ENCODE peak calls at places on chromosomes 6 and 20, in ten cellular contexts. L is transverse colon, F is MM.1S, C is fibroblast of lung, Y is heart left ventricle, D is esophagus squamous epithelium, W is cardiac fibroblast, I is HL-60, K is AG10803, A is Peyer's patch. Z is an unnamed sample.

GRCh38 chr6:106439459-106439858 is 78.9 kb downstream of the CRYBG1 start:
- DNase-seq in L (no peak), F (no peak), C (peak; percentile 29), Y (no peak), D (no peak), W (peak; percentile 39), I (no peak), K (no peak), A (no peak), Z (no peak)

GRCh38 chr20:39532205-39532604 is 570.1 kb downstream of the DHX35 start:
- DNase-seq in L (peak; percentile 9), F (no peak), C (no peak), Y (no peak), D (no peak), W (no peak), I (no peak), K (no peak), A (no peak), Z (no peak)

GRCh38 chr20:49797292-49797628 is 15.4 kb upstream of the SLC9A8 start:
- DNase-seq in L (no peak), F (no peak), C (no peak), Y (no peak), D (no peak), W (no peak), I (no peak), K (no peak), A (peak; percentile 39), Z (no peak)

GRCh38 chr6:166010585-166010984 is 157.1 kb downstream of the TBXT start:
- DNase-seq in L (no peak), F (no peak), C (no peak), Y (no peak), D (no peak), W (no peak), I (no peak), K (no peak), A (no peak), Z (no peak)

GRCh38 chr6:65248211-65248610 is 458.8 kb downstream of the EYS start:
- DNase-seq in L (no peak), F (no peak), C (no peak), Y (no peak), D (no peak), W (no peak), I (no peak), K (no peak), A (no peak), Z (no peak)

GRCh38 chr6:107611060-107611824 is 121.3 kb downstream of the SOBP start:
- DNase-seq in L (no peak), F (no peak), C (no peak), Y (no peak), D (no peak), W (peak; percentile 11), I (no peak), K (no peak), A (no peak), Z (no peak)

GRCh38 chr6:5084787-5085637 is at the start of gene PPP1R3G:
- DNase-seq in L (peak; percentile 45), F (peak; percentile 57), C (peak; percentile 73), Y (peak; percentile 73), D (no peak), W (peak; percentile 64), I (peak; percentile 47), K (peak; percentile 68), A (peak; percentile 63), Z (no peak)

GRCh38 chr20:13220857-13221297 is at the start of gene ISM1:
- DNase-seq in L (no peak), F (peak; percentile 42), C (peak; percentile 2), Y (peak; percentile 28), D (no peak), W (peak; percentile 5), I (no peak), K (no peak), A (peak; percentile 50), Z (no peak)

GRCh38 chr6:56802570-56802969 is 152.3 kb upstream of the BEND6 start:
- DNase-seq in L (no peak), F (no peak), C (peak; percentile 79), Y (no peak), D (no peak), W (peak; percentile 51), I (no peak), K (peak; percentile 57), A (no peak), Z (peak; percentile 81)

GRCh38 chr20:327946-328563 is 2.7 kb downstream of the SOX12 start:
- DNase-seq in L (no peak), F (no peak), C (no peak), Y (no peak), D (no peak), W (peak; percentile 4), I (no peak), K (peak; percentile 33), A (no peak), Z (no peak)

GRCh38 chr20:325043-325888 is at the start of gene SOX12:
- DNase-seq in L (peak; percentile 99), F (peak; percentile 94), C (peak; percentile 89), Y (peak; percentile 98), D (peak; percentile 62), W (peak; percentile 87), I (peak; percentile 96), K (peak; percentile 89), A (peak; percentile 99), Z (peak; percentile 63)

GRCh38 chr20:327041-327945 is 1.9 kb downstream of the SOX12 start:
- DNase-seq in L (peak; percentile 84), F (no peak), C (peak; percentile 92), Y (peak; percentile 88), D (peak; percentile 54), W (peak; percentile 78), I (peak; percentile 74), K (peak; percentile 88), A (peak; percentile 74), Z (peak; percentile 72)

GRCh38 chr20:325889-326644 is 715 bp downstream of the SOX12 start:
- DNase-seq in L (peak; percentile 58), F (peak; percentile 49), C (peak; percentile 69), Y (peak; percentile 81), D (no peak), W (peak; percentile 58), I (peak; percentile 57), K (peak; percentile 60), A (peak; percentile 73), Z (no peak)

GRCh38 chr20:326645-327031 is 1.3 kb downstream of the SOX12 start:
- DNase-seq in L (peak; percentile 31), F (peak; percentile 27), C (no peak), Y (peak; percentile 55), D (no peak), W (peak; percentile 14), I (no peak), K (peak; percentile 21), A (peak; percentile 65), Z (no peak)
- TF ChIP-seq CTCF in L (no peak), F (no peak), C (no peak), Y (no peak), D (no peak), W (no peak), I (no peak), K (no peak), A (no peak), Z (no peak)

GRCh38 chr6:75936682-75937081 is 135.8 kb downstream of the IMPG1 start:
- DNase-seq in L (no peak), F (no peak), C (no peak), Y (no peak), D (no peak), W (no peak), I (no peak), K (no peak), A (no peak), Z (no peak)

GRCh38 chr6:75932067-75932466 is 140.4 kb downstream of the IMPG1 start:
- DNase-seq in L (no peak), F (no peak), C (peak; percentile 9), Y (peak; percentile 50), D (no peak), W (peak; percentile 34), I (peak; percentile 23), K (no peak), A (no peak), Z (no peak)

GRCh38 chr6:75934643-75935472 is 137.6 kb downstream of the IMPG1 start:
- DNase-seq in L (peak; percentile 16), F (peak; percentile 72), C (peak; percentile 77), Y (peak; percentile 28), D (no peak), W (peak; percentile 85), I (peak; percentile 42), K (peak; percentile 78), A (peak; percentile 50), Z (peak; percentile 76)

GRCh38 chr6:75933387-75933975 is 139.0 kb downstream of the IMPG1 start:
- DNase-seq in L (no peak), F (no peak), C (no peak), Y (no peak), D (no peak), W (no peak), I (no peak), K (no peak), A (no peak), Z (no peak)

GRCh38 chr6:75935473-75935793 is 137.0 kb downstream of the IMPG1 start:
- DNase-seq in L (no peak), F (no peak), C (no peak), Y (no peak), D (no peak), W (no peak), I (no peak), K (no peak), A (no peak), Z (no peak)
- H3K4me3 ChIP-seq in L (peak overlapping the region; percentile 14), F (no peak overlapping the region), C (peak overlapping the region; percentile 57), Y (peak overlapping the region; percentile 42), D (peak overlapping the region; percentile 9), W (peak overlapping the region; percentile 47), I (no peak overlapping the region), K (peak overlapping the region; percentile 59), A (peak overlapping the region; percentile 29), Z (peak overlapping the region; percentile 43)

GRCh38 chr6:100379386-100379785 is 85.3 kb downstream of the SIM1 start:
- DNase-seq in L (no peak), F (no peak), C (no peak), Y (no peak), D (no peak), W (peak; percentile 35), I (peak; percentile 5), K (peak; percentile 68), A (no peak), Z (no peak)
- TF ChIP-seq CTCF in L (no peak), F (no peak), C (no peak), Y (no peak), D (no peak), W (no peak), I (no peak), K (no peak), A (no peak), Z (no peak)

GRCh38 chr6:95117236-95117635 is 460.1 kb upstream of the MANEA start:
- DNase-seq in L (no peak), F (no peak), C (no peak), Y (no peak), D (no peak), W (no peak), I (no peak), K (no peak), A (no peak), Z (no peak)

GRCh38 chr6:95119927-95120326 is 457.4 kb upstream of the MANEA start:
- DNase-seq in L (no peak), F (no peak), C (no peak), Y (no peak), D (no peak), W (no peak), I (no peak), K (no peak), A (no peak), Z (no peak)

GRCh38 chr6:95120984-95121383 is 456.4 kb upstream of the MANEA start:
- DNase-seq in L (no peak), F (no peak), C (no peak), Y (no peak), D (no peak), W (no peak), I (no peak), K (no peak), A (no peak), Z (no peak)
- H3K4me3 ChIP-seq in L (no peak overlapping the region), F (no peak overlapping the region), C (no peak overlapping the region), Y (no peak overlapping the region), D (no peak overlapping the region), W (no peak overlapping the region), I (no peak overlapping the region), K (no peak overlapping the region), A (no peak overlapping the region), Z (no peak overlapping the region)

Z was measured in astrocyte of the cerebellum.